ENCODE peak calls at places on chromosomes 4 and X, in ten cellular contexts. J, N, R, O, I, X, M, V, G and Z are unnamed samples.

GRCh38 chr4:139886798-139887197 is 221.2 kb downstream of the MGST2 start:
- DNase-seq in J (no peak), N (no peak), R (no peak), O (no peak), I (no peak), X (no peak), M (no peak), V (no peak), G (no peak), Z (no peak)

GRCh38 chrX:989959-990510 is 222.4 kb downstream of the CRLF2 start:
- DNase-seq in J (peak), N (no peak), R (peak), O (peak), I (peak), X (peak), M (peak), V (peak), G (peak), Z (peak)

GRCh38 chr4:31360786-31361185 is 640.6 kb downstream of the PCDH7 start:
- DNase-seq in J (no peak), N (no peak), R (peak), O (no peak), I (no peak), X (no peak), M (no peak), V (no peak), G (no peak), Z (no peak)

GRCh38 chrX:119512145-119512800 is 44.0 kb downstream of the SLC25A5 start:
- DNase-seq in J (peak), N (no peak), R (peak), O (peak), I (peak), X (peak), M (no peak), V (no peak), G (peak), Z (no peak)

GRCh38 chr4:55116450-55116849 is 8.9 kb downstream of the KDR start:
- DNase-seq in J (no peak), N (no peak), R (no peak), O (no peak), I (no peak), X (no peak), M (no peak), V (no peak), G (no peak), Z (no peak)

GRCh38 chr4:153973942-153974341 is 185.1 kb upstream of the SFRP2 start:
- DNase-seq in J (no peak), N (no peak), R (no peak), O (no peak), I (no peak), X (no peak), M (no peak), V (no peak), G (no peak), Z (no peak)

GRCh38 chrX:69285881-69286545 is 120.8 kb upstream of the PJA1 start:
- DNase-seq in J (no peak), N (no peak), R (peak), O (peak), I (peak), X (no peak), M (peak), V (no peak), G (peak), Z (no peak)

GRCh38 chr4:15168759-15169158 is 166.5 kb downstream of the CPEB2 start:
- DNase-seq in J (no peak), N (no peak), R (no peak), O (no peak), I (no peak), X (no peak), M (no peak), V (no peak), G (no peak), Z (no peak)

GRCh38 chrX:39438603-39439602 is 637.6 kb downstream of the MID1IP1 start:
- DNase-seq in J (no peak), N (no peak), R (no peak), O (no peak), I (no peak), X (no peak), M (no peak), V (no peak), G (no peak), Z (no peak)

GRCh38 chr4:109441858-109442480 is 8.4 kb downstream of the SEC24B start:
- DNase-seq in J (no peak), N (no peak), R (no peak), O (no peak), I (no peak), X (no peak), M (no peak), V (no peak), G (no peak), Z (no peak)

GRCh38 chr4:80500593-80500992 is 165.1 kb downstream of the CFAP299 start:
- DNase-seq in J (no peak), N (no peak), R (no peak), O (no peak), I (no peak), X (peak), M (no peak), V (no peak), G (no peak), Z (no peak)

GRCh38 chr4:112517067-112517588 is 1.1 kb upstream of the NEUROG2 start:
- DNase-seq in J (no peak), N (peak), R (no peak), O (no peak), I (no peak), X (no peak), M (no peak), V (no peak), G (no peak), Z (no peak)

GRCh38 chrX:9260603-9261002 is 204.3 kb upstream of the TBL1X start:
- DNase-seq in J (no peak), N (no peak), R (no peak), O (no peak), I (no peak), X (no peak), M (no peak), V (no peak), G (no peak), Z (no peak)

GRCh38 chrX:9253211-9253610 is 211.6 kb upstream of the TBL1X start:
- DNase-seq in J (no peak), N (no peak), R (no peak), O (no peak), I (no peak), X (no peak), M (no peak), V (no peak), G (no peak), Z (no peak)

GRCh38 chrX:9252182-9252581 is 212.7 kb upstream of the TBL1X start:
- DNase-seq in J (no peak), N (no peak), R (no peak), O (no peak), I (no peak), X (no peak), M (no peak), V (no peak), G (no peak), Z (no peak)

GRCh38 chrX:9258346-9259104 is 206.3 kb upstream of the TBL1X start:
- DNase-seq in J (no peak), N (no peak), R (no peak), O (no peak), I (no peak), X (no peak), M (no peak), V (no peak), G (no peak), Z (no peak)

DNA sequence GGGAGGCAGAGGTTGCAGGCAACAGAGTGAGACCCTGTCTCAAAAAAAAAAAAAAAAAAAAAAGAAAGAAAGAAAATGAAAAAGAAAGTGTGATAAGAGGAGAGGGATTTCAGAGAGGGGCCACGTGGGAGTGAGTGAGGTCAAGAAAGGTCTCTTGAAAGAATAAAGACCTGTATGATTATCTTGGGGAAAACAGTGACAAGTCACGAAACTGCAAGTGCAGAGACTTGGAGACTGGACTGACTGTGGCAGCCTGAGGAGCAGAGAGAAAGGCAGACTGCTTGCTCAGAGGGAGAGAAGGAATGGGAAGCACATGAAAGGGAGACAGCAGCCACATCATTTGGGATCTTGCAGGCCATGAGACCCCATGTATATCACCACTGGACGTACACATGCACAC is 207.1 kb upstream of the TBL1X start:
- DNase-seq in J (no peak), N (no peak), R (no peak), O (no peak), I (no peak), X (no peak), M (no peak), V (no peak), G (no peak), Z (no peak)
- H3K4me3 ChIP-seq in J (no peak), N (no peak), R (no peak), O (no peak), I (no peak), X (no peak), M (no peak), V (no peak), G (no peak), Z (no peak)

DNA sequence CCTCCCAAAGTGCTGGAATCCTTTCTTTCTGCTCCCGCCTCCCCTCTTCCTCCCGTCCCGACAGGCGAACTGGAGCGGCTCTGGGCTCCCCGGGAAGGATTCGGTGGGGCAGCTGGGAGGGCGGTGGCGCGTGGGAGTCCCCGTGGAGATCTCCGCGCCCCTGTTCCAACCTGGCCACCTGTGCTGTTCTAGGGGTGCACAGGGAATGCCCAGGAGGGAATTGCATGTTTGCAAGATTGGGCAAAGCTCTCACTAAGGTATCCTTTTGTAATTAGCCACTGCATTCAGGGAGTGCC is 11.2 kb upstream of the ELF4 start:
- DNase-seq in J (no peak), N (no peak), R (no peak), O (no peak), I (no peak), X (no peak), M (no peak), V (no peak), G (no peak), Z (no peak)
- H3K4me3 ChIP-seq in J (no peak), N (peak), R (no peak), O (peak), I (no peak), X (no peak), M (no peak), V (no peak), G (peak), Z (no peak)

DNA sequence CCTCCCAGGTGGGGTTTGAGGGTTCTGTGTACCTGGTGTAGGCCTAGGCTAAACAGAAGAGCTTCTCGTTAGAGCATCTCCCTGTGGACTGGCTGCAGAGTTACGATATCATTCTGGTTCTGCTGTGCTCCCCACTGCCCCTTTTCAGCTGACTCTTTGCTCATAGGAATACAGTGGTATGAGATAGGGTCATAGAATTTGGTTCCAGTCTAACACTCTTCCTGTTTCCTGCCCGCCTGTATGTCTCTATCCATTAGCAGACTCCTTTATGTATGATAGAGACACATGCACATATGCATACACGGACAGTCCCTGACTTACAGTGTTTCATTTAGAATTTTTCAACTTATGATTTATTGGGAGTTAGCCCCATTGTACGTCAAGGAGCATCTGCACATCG is 15.3 kb downstream of the RNF4 start:
- DNase-seq in J (no peak), N (no peak), R (no peak), O (no peak), I (no peak), X (no peak), M (no peak), V (no peak), G (no peak), Z (no peak)
- H3K4me3 ChIP-seq in J (no peak), N (no peak), R (no peak), O (no peak), I (no peak), X (no peak), M (no peak), V (no peak), G (no peak), Z (no peak)

DNA sequence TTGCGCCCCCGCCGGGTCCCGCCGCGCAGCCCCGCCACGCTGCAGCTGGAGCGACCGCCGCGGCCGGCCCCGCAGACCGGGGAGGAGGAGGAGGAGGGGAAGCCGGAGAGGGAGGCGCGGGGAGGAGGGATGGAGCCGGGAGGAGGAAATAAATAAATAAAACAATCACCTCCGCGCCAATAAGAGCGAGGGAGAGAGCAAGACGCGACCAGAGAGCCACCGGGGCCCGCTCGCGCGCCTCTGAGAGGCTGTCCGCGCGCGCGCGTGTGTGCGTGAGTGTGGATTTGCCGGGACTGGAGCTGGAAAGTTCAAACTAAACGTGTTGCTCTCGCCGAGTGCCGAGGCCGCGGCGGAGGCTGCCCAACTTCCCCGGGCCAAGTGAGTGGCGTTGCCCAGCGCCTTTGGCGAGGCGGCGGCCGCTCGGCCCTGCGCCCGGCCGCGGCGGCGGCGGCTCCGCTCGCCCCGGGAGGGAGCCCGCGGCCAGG is 2184.4 kb upstream of the TENM3 start:
- DNase-seq in J (no peak), N (no peak), R (no peak), O (peak), I (peak), X (no peak), M (no peak), V (peak), G (peak), Z (peak)
- H3K4me3 ChIP-seq in J (peak), N (no peak), R (peak), O (peak), I (peak), X (peak), M (no peak), V (peak), G (peak), Z (peak)

GRCh38 chr4:159269143-159269542 is 166.3 kb downstream of the RAPGEF2 start:
- DNase-seq in J (peak), N (no peak), R (no peak), O (no peak), I (no peak), X (no peak), M (no peak), V (peak), G (no peak), Z (no peak)

GRCh38 chr4:159267940-159268327 is 165.1 kb downstream of the RAPGEF2 start:
- DNase-seq in J (no peak), N (no peak), R (no peak), O (no peak), I (no peak), X (no peak), M (no peak), V (no peak), G (no peak), Z (no peak)

GRCh38 chr4:159269956-159270355 is 167.1 kb downstream of the RAPGEF2 start:
- DNase-seq in J (no peak), N (no peak), R (no peak), O (no peak), I (no peak), X (no peak), M (no peak), V (no peak), G (no peak), Z (no peak)

GRCh38 chr4:159268607-159269006 is 165.7 kb downstream of the RAPGEF2 start:
- DNase-seq in J (peak), N (no peak), R (no peak), O (no peak), I (no peak), X (no peak), M (no peak), V (no peak), G (no peak), Z (no peak)

GRCh38 chr4:159267023-159267939 is 164.4 kb downstream of the RAPGEF2 start:
- DNase-seq in J (peak), N (no peak), R (no peak), O (no peak), I (no peak), X (no peak), M (no peak), V (peak), G (no peak), Z (no peak)
- H3K4me3 ChIP-seq in J (peak), N (peak), R (no peak), O (peak), I (no peak), X (no peak), M (no peak), V (peak), G (no peak), Z (no peak)

DNA sequence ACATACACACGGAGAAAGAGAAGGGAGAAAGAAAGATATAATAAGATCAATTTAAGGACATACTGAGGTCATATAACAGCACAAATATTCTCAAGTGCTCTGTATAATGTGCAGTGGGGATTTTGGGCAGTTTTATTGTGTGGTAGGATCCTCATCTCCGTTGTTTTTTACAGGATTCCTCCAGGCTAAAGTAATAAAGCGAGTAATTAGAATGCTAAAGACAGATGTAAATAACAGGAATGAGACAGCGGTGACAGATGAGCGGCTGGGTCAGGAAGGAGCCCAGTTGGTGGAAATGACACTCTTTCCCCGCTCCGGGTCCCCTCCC is 15.9 kb downstream of the POU4F2 start:
- DNase-seq in J (no peak), N (no peak), R (no peak), O (no peak), I (no peak), X (no peak), M (no peak), V (no peak), G (no peak), Z (no peak)
- H3K4me3 ChIP-seq in J (peak), N (no peak), R (no peak), O (peak), I (peak), X (peak), M (no peak), V (peak), G (peak), Z (no peak)

GRCh38 chrX:114581528-114582263 is 2.2 kb upstream of the HTR2C start:
- DNase-seq in J (no peak), N (no peak), R (no peak), O (no peak), I (no peak), X (no peak), M (no peak), V (no peak), G (no peak), Z (no peak)
- H3K4me3 ChIP-seq in J (peak), N (no peak), R (no peak), O (no peak), I (no peak), X (no peak), M (no peak), V (no peak), G (no peak), Z (no peak)

DNA sequence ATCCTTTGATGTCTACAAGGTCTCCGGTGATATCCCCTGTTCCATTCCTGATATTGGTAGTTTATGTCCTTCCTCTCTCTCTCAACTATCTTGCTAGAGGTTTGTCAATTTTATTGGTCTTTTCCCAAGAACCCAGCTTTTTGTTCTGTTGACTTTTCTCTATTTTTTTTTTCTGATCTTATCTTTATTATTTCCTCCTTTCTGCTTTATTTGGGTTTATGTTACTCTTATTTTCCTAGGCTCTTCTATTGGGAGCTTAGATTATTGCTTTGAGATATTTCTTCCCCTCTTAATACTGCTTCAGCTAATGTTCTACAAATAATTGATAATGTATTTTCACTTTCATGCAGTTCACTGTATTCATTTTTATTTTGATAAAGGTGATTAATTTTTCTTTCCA is 44.2 kb downstream of the EIF2S3 start:
- DNase-seq in J (no peak), N (no peak), R (no peak), O (no peak), I (no peak), X (no peak), M (no peak), V (no peak), G (no peak), Z (no peak)
- H3K4me3 ChIP-seq in J (no peak), N (no peak), R (no peak), O (no peak), I (no peak), X (no peak), M (no peak), V (no peak), G (no peak), Z (no peak)